ENCODE peak calls at places on chromosomes 1 and 21, in six cellular contexts. R is foreskin melanocyte, B is heart left ventricle, V is KG1, W is iris pigment epithelial cell, A is T-helper 1 cell. D is an unnamed sample.

GRCh38 chr1:102120910-102121309 is 124.2 kb upstream of the OLFM3 start:
- DNase-seq in R (no peak), A (no peak), B (no peak), W (no peak), V (no peak), D (no peak)

GRCh38 chr21:34020005-34020847 is 53.2 kb upstream of the MRPS6 start:
- DNase-seq in B (peak), R (no peak), W (no peak), V (no peak), A (no peak), D (no peak)

GRCh38 chr21:17613242-17613676 is 558 bp upstream of the BTG3 start:
- DNase-seq in R (peak), A (no peak), V (no peak), B (peak), W (no peak), D (no peak)

GRCh38 chr1:31297273-31298247 is 728 bp downstream of the ZCCHC17 start:
- DNase-seq in R (peak), W (peak), A (no peak), V (no peak), B (no peak), D (no peak)

GRCh38 chr21:46399686-46400085 is 59.0 kb upstream of the DIP2A start:
- DNase-seq in W (no peak), R (no peak), V (no peak), B (no peak), A (no peak), D (no peak)

GRCh38 chr1:157045251-157046218 is at the start of gene ARHGEF11:
- DNase-seq in B (peak), W (peak), A (no peak), R (peak), V (no peak), D (no peak)

GRCh38 chr21:45200596-45201296 is 86.9 kb downstream of the POFUT2 start:
- DNase-seq in V (peak), B (no peak), W (no peak), R (no peak), A (no peak), D (no peak)

GRCh38 chr1:218347713-218348627 is 2.8 kb downstream of the TGFB2 start:
- DNase-seq in W (peak), B (no peak), V (no peak), R (no peak), A (no peak), D (no peak)

GRCh38 chr1:30343562-30343961 is 379.8 kb downstream of the MATN1 start:
- DNase-seq in B (no peak), V (no peak), A (no peak), R (no peak), W (no peak), D (no peak)

GRCh38 chr1:97553975-97554374 is 366.9 kb downstream of the DPYD start:
- DNase-seq in V (no peak), A (no peak), B (no peak), W (no peak), R (no peak), D (no peak)

GRCh38 chr1:31954607-31955283 is 16.6 kb upstream of the PTP4A2 start:
- DNase-seq in B (peak), A (no peak), R (no peak), W (peak), V (no peak), D (no peak)

GRCh38 chr1:52259886-52260285 is 106.1 kb downstream of the CC2D1B start:
- DNase-seq in R (no peak), A (no peak), V (no peak), B (no peak), W (peak), D (no peak)

GRCh38 chr1:179612361-179612760 is 20.7 kb downstream of the TDRD5 start:
- DNase-seq in W (no peak), V (no peak), A (no peak), R (no peak), B (no peak), D (no peak)

GRCh38 chr1:39116116-39116607 is 88.3 kb upstream of the MACF1 start:
- DNase-seq in V (no peak), A (no peak), W (no peak), B (no peak), R (no peak), D (no peak)

GRCh38 chr1:55050283-55050682 is 10.9 kb downstream of the PCSK9 start:
- DNase-seq in V (no peak), A (no peak), B (no peak), W (peak), R (no peak), D (no peak)

GRCh38 chr1:229557913-229558414 is 543 bp downstream of the ABCB10 start:
- DNase-seq in W (peak), R (no peak), B (peak), V (no peak), A (peak), D (peak)

GRCh38 chr1:184953600-184954219 is 20.6 kb downstream of the NIBAN1 start:
- DNase-seq in V (no peak), W (peak), R (no peak), B (no peak), A (no peak), D (no peak)

GRCh38 chr1:184025242-184025675 is 12.3 kb downstream of the COLGALT2 start:
- DNase-seq in A (no peak), W (peak), V (no peak), B (peak), R (no peak), D (no peak)

GRCh38 chr1:40861227-40862003 is 748 bp downstream of the CITED4 start:
- DNase-seq in B (peak), W (peak), V (no peak), R (no peak), A (no peak), D (peak)

GRCh38 chr21:32190491-32191144 is 88.2 kb downstream of the MIS18A start:
- DNase-seq in B (no peak), V (no peak), R (no peak), A (no peak), W (no peak), D (no peak)

GRCh38 chr1:224178894-224179293 is 4.1 kb upstream of the DEGS1 start:
- DNase-seq in R (no peak), B (no peak), A (no peak), W (no peak), V (no peak), D (no peak)

GRCh38 chr1:99850458-99850974 is 355 bp downstream of the AGL start:
- DNase-seq in A (no peak), W (no peak), B (no peak), V (no peak), R (no peak), D (no peak)

GRCh38 chr21:46385846-46386725 is 62.1 kb downstream of the PCNT start:
- DNase-seq in A (no peak), R (no peak), W (no peak), B (no peak), V (no peak), D (no peak)

GRCh38 chr1:152026895-152027294 is 9.9 kb downstream of the S100A11 start:
- DNase-seq in A (no peak), V (no peak), W (peak), B (no peak), R (no peak), D (no peak)

GRCh38 chr1:154598871-154599635 is 8.9 kb downstream of the ADAR start:
- DNase-seq in V (no peak), W (no peak), B (no peak), A (no peak), R (peak), D (no peak)

GRCh38 chr1:204565617-204566582 is 49.7 kb downstream of the MDM4 start:
- DNase-seq in W (peak), V (peak), A (peak), B (no peak), R (peak), D (peak)

GRCh38 chr1:228154685-228155571 is 5.2 kb downstream of the GJC2 start:
- DNase-seq in B (peak), A (no peak), W (no peak), R (no peak), V (no peak), D (no peak)

D was measured in T-cell.